ENCODE peak calls at places on chromosomes 7 and 10, in ten cellular contexts. Z is T-helper 9 cell; F is M059J; P is HFFc6; N is C1 segment of cervical spinal cord; R is tibial artery; C is GM04503; V is right lobe of liver; B is stimulated activated CD4-positive, alpha-beta T cell treated with anti-CD3 and anti-CD28 coated beads, TNF-alpha, amount 100 ng/mL, for 1 hour; W is HCEC 1CT. J is an unnamed sample.

GRCh38 chr7:27172388-27172774 is 1.7 kb downstream of the HOXA10 start:
- DNase-seq in F (peak; percentile 72), B (no peak), N (no peak), C (no peak), W (peak; percentile 62), R (peak; percentile 34), V (peak; percentile 27), Z (no peak), P (peak; percentile 75), J (peak; percentile 17)

GRCh38 chr7:134902058-134902457 is 84.2 kb upstream of the AGBL3 start:
- DNase-seq in F (no peak), C (no peak), B (no peak), P (no peak), W (no peak), N (no peak), V (no peak), R (no peak), Z (no peak), J (no peak)

GRCh38 chr7:94223375-94224084 is 171.2 kb upstream of the COL1A2 start:
- DNase-seq in N (no peak), Z (no peak), C (no peak), F (peak; percentile 68), V (no peak), P (peak; percentile 50), B (no peak), R (no peak), W (peak; percentile 72), J (peak; percentile 13)

GRCh38 chr7:41054960-41055700 is 647.8 kb downstream of the INHBA start:
- DNase-seq in F (no peak), C (no peak), N (no peak), Z (no peak), R (no peak), P (no peak), V (no peak), W (no peak), B (no peak), J (no peak)

GRCh38 chr7:131480384-131481315 is 75.8 kb downstream of the PODXL start:
- DNase-seq in P (peak; percentile 30), F (peak; percentile 75), V (no peak), B (no peak), R (no peak), Z (no peak), C (no peak), N (no peak), W (peak; percentile 12), J (no peak)

GRCh38 chr10:76433161-76434005 is 1002.0 kb downstream of the LRMDA start:
- DNase-seq in P (no peak), B (no peak), F (peak; percentile 47), R (no peak), V (no peak), N (no peak), W (no peak), Z (no peak), C (no peak), J (no peak)

GRCh38 chr7:27364344-27364758 is 121.7 kb downstream of the EVX1 start:
- DNase-seq in C (peak; percentile 62), F (peak; percentile 72), R (peak; percentile 72), B (no peak), Z (no peak), N (peak; percentile 35), W (peak; percentile 71), V (peak; percentile 60), P (peak; percentile 30), J (no peak)

GRCh38 chr10:78263521-78263988 is 229.9 kb downstream of the RPS24 start:
- DNase-seq in P (peak; percentile 94), B (no peak), R (no peak), N (peak; percentile 72), V (no peak), Z (no peak), C (peak; percentile 95), W (peak; percentile 93), F (peak; percentile 70), J (no peak)

GRCh38 chr10:127041561-127041960 is 136.3 kb downstream of the DOCK1 start:
- DNase-seq in F (peak; percentile 56), P (peak; percentile 88), N (no peak), C (peak; percentile 92), V (no peak), Z (no peak), R (no peak), W (peak; percentile 98), B (no peak), J (no peak)

GRCh38 chr7:90396420-90396819 is 6.8 kb upstream of the CLDN12 start:
- DNase-seq in R (no peak), V (no peak), P (no peak), N (no peak), W (no peak), C (no peak), F (no peak), B (no peak), Z (no peak), J (no peak)

GRCh38 chr7:28698744-28699291 is 259.3 kb downstream of the TRIL start:
- DNase-seq in C (no peak), B (no peak), W (no peak), P (no peak), F (no peak), R (no peak), N (no peak), V (no peak), Z (no peak), J (no peak)

GRCh38 chr10:32961343-32961891 is 3.4 kb upstream of the ITGB1 start:
- DNase-seq in W (no peak), F (no peak), N (no peak), V (no peak), R (no peak), B (no peak), Z (no peak), P (no peak), C (no peak), J (no peak)

GRCh38 chr7:101100858-101101847 is 15.9 kb downstream of the TRIM56 start:
- DNase-seq in C (no peak), V (no peak), R (no peak), W (no peak), P (no peak), Z (no peak), F (peak; percentile 50), N (no peak), B (no peak), J (no peak)

GRCh38 chr7:1693991-1694524 is 24.0 kb downstream of the ELFN1 start:
- DNase-seq in C (no peak), N (no peak), R (no peak), P (peak; percentile 18), B (no peak), F (peak; percentile 52), W (no peak), V (no peak), Z (no peak), J (peak; percentile 83)

GRCh38 chr10:72297281-72297967 is 23.7 kb downstream of the DDIT4 start:
- DNase-seq in Z (peak; percentile 91), N (peak; percentile 42), P (peak; percentile 78), F (peak; percentile 83), B (peak; percentile 91), C (peak; percentile 84), W (peak; percentile 83), V (peak; percentile 86), R (peak; percentile 85), J (no peak)

GRCh38 chr7:94630855-94631254 is 25.1 kb downstream of the SGCE start:
- DNase-seq in R (no peak), Z (no peak), N (no peak), P (no peak), B (no peak), C (no peak), F (no peak), W (no peak), V (no peak), J (no peak)

GRCh38 chr7:40709077-40709964 is 574.5 kb downstream of the SUGCT start:
- DNase-seq in F (peak; percentile 26), R (no peak), N (no peak), Z (no peak), P (no peak), B (no peak), W (peak; percentile 64), V (no peak), C (no peak), J (no peak)

GRCh38 chr7:78970440-78970916 is 483.0 kb downstream of the MAGI2 start:
- DNase-seq in R (no peak), F (peak; percentile 35), W (peak; percentile 70), C (peak; percentile 9), V (no peak), Z (no peak), B (no peak), N (no peak), P (peak; percentile 60), J (no peak)

GRCh38 chr10:119313645-119314044 is 106.3 kb downstream of the GRK5 start:
- DNase-seq in W (no peak), P (no peak), F (peak; percentile 85), R (no peak), V (no peak), B (no peak), Z (peak; percentile 28), C (no peak), N (no peak), J (no peak)

GRCh38 chr7:17599733-17600685 is 301.6 kb downstream of the AHR start:
- DNase-seq in R (no peak), V (no peak), Z (no peak), B (no peak), F (peak; percentile 98), P (peak; percentile 82), N (no peak), W (peak; percentile 99), C (peak; percentile 87), J (no peak)

GRCh38 chr7:2019693-2020511 is 212.8 kb downstream of the MAD1L1 start:
- DNase-seq in B (no peak), R (peak; percentile 68), Z (no peak), F (peak; percentile 36), V (peak; percentile 74), N (no peak), C (peak; percentile 82), P (peak; percentile 94), W (peak; percentile 40), J (no peak)

GRCh38 chr7:150968698-150969482 is 9.2 kb downstream of the KCNH2 start:
- DNase-seq in R (no peak), C (no peak), N (no peak), B (no peak), Z (no peak), V (no peak), W (no peak), F (no peak), P (no peak), J (no peak)

GRCh38 chr7:100483101-100483727 is 513 bp upstream of the NYAP1 start:
- DNase-seq in W (peak; percentile 63), F (peak; percentile 41), B (peak; percentile 44), R (no peak), N (peak; percentile 34), P (no peak), C (no peak), Z (peak; percentile 82), V (peak; percentile 71), J (peak; percentile 89)

GRCh38 chr10:93476756-93477155 is 5.4 kb downstream of the MYOF start:
- DNase-seq in B (no peak), F (no peak), V (no peak), W (no peak), P (no peak), R (no peak), Z (no peak), C (no peak), N (no peak), J (no peak)

GRCh38 chr7:37424995-37425394 is 23.7 kb downstream of the ELMO1 start:
- DNase-seq in Z (no peak), R (no peak), V (no peak), N (no peak), C (no peak), W (no peak), P (no peak), B (no peak), F (no peak), J (no peak)

GRCh38 chr7:12770227-12770975 is 83.0 kb downstream of the ARL4A start:
- DNase-seq in B (no peak), Z (no peak), C (no peak), V (peak; percentile 72), W (no peak), P (no peak), N (no peak), R (no peak), F (peak; percentile 58), J (no peak)

J was measured in nephron progenitor cell.